ENCODE peak calls at places on chromosomes 16 and 17, in four cellular contexts. One of them, this sample, is unnamed.

GRCh38 chr17:67503184-67503583 is 126.1 kb downstream of the PITPNC1 start:
- DNase-seq in kidney: no peak
- DNase-seq in mucosa of descending colon: no peak
- DNase-seq in AG04449: no peak
- DNase-seq in this sample: no peak

GRCh38 chr17:4810696-4811289 is 3.8 kb downstream of the PLD2 start:
- DNase-seq in kidney: no peak
- DNase-seq in mucosa of descending colon: no peak
- DNase-seq in AG04449: no peak
- DNase-seq in this sample: no peak

GRCh38 chr17:41717408-41718286 is 5.5 kb downstream of the GAST start:
- DNase-seq in kidney: no peak
- DNase-seq in mucosa of descending colon: no peak
- DNase-seq in AG04449: no peak
- DNase-seq in this sample: no peak

GRCh38 chr17:20996724-20997615 is 45.8 kb downstream of the USP22 start:
- DNase-seq in kidney: peak; percentile 43
- DNase-seq in mucosa of descending colon: no peak
- DNase-seq in AG04449: no peak
- DNase-seq in this sample: no peak

GRCh38 chr16:30534368-30535105 is at the start of gene ZNF747:
- DNase-seq in kidney: peak; percentile 97
- DNase-seq in mucosa of descending colon: peak; percentile 95
- DNase-seq in AG04449: no peak
- DNase-seq in this sample: peak; percentile 85

GRCh38 chr17:64259922-64260321 is 3.1 kb downstream of the TEX2 start:
- DNase-seq in kidney: no peak
- DNase-seq in mucosa of descending colon: no peak
- DNase-seq in AG04449: no peak
- DNase-seq in this sample: no peak

GRCh38 chr17:67558740-67559380 is 158.9 kb upstream of the NOL11 start:
- DNase-seq in kidney: no peak
- DNase-seq in mucosa of descending colon: no peak
- DNase-seq in AG04449: no peak
- DNase-seq in this sample: no peak

GRCh38 chr17:7462474-7463367 is 16.7 kb downstream of the ZBTB4 start:
- DNase-seq in kidney: peak; percentile 75
- DNase-seq in mucosa of descending colon: no peak
- DNase-seq in AG04449: no peak
- DNase-seq in this sample: no peak

GRCh38 chr17:6473128-6473767 is 29.0 kb downstream of the PIMREG start:
- DNase-seq in kidney: peak; percentile 88
- DNase-seq in mucosa of descending colon: peak; percentile 86
- DNase-seq in AG04449: no peak
- DNase-seq in this sample: peak; percentile 49

GRCh38 chr17:5127910-5128309 is 12.1 kb downstream of the USP6 start:
- DNase-seq in kidney: peak; percentile 18
- DNase-seq in mucosa of descending colon: no peak
- DNase-seq in AG04449: no peak
- DNase-seq in this sample: no peak

GRCh38 chr17:38731526-38732294 is 1.6 kb downstream of the CISD3 start:
- DNase-seq in kidney: no peak
- DNase-seq in mucosa of descending colon: no peak
- DNase-seq in AG04449: no peak
- DNase-seq in this sample: no peak

GRCh38 chr16:11139624-11140375 is 116.2 kb downstream of the SOCS1 start:
- DNase-seq in kidney: no peak
- DNase-seq in mucosa of descending colon: no peak
- DNase-seq in AG04449: no peak
- DNase-seq in this sample: no peak

GRCh38 chr17:7404737-7405412 is 978 bp upstream of the TMEM256 start:
- DNase-seq in kidney: peak; percentile 94
- DNase-seq in mucosa of descending colon: peak; percentile 70
- DNase-seq in AG04449: no peak
- DNase-seq in this sample: no peak

GRCh38 chr16:88920618-88921602 is 54.5 kb upstream of the PABPN1L start:
- DNase-seq in kidney: no peak
- DNase-seq in mucosa of descending colon: peak; percentile 75
- DNase-seq in AG04449: no peak
- DNase-seq in this sample: peak; percentile 49

GRCh38 chr17:31935512-31935911 is 1.3 kb upstream of the SUZ12 start:
- DNase-seq in kidney: no peak
- DNase-seq in mucosa of descending colon: no peak
- DNase-seq in AG04449: no peak
- DNase-seq in this sample: no peak

GRCh38 chr16:86604436-86605220 is 26.3 kb downstream of the FOXL1 start:
- DNase-seq in kidney: no peak
- DNase-seq in mucosa of descending colon: no peak
- DNase-seq in AG04449: no peak
- DNase-seq in this sample: peak; percentile 44

DNA sequence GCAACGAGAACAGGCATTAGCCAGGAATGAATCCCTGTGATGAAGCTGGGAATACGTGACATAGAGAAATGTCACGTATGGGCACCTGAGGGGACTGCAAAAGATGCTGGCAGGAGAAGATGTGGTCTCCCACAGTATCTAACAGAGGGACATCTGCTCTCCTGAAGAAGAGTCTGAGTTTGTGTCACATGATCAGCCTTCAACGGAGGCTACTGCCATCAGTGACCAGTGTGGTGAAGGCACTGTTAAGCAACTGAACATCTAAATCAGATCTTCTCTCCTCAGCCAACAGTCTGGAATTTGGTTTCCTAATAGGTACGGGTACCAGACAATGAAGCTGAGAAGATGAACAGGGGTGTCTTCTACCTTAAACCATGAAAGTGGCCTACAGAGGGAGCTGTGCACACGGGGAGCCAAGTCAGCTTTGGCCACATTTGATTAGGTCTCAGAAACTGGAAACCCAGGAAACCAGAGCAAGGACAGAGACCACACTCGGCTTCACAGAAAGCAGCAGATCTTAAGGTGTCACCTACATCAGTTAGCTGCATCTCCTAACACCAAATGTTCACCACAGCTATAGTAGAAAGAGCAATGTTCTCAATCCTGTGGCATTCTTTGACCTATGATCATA is 41.8 kb downstream of the BRD7 start:
- DNase-seq in kidney: no peak
- DNase-seq in mucosa of descending colon: no peak
- DNase-seq in AG04449: no peak
- DNase-seq in this sample: no peak
- TF ChIP-seq CTCF in kidney: peak; percentile 20
- TF ChIP-seq CTCF in mucosa of descending colon: no peak
- TF ChIP-seq CTCF in AG04449: peak; percentile 48
- TF ChIP-seq CTCF in this sample: no peak

GRCh38 chr16:82020051-82020450 is 8.8 kb upstream of the SDR42E1 start:
- DNase-seq in kidney: no peak
- DNase-seq in mucosa of descending colon: no peak
- DNase-seq in AG04449: no peak
- DNase-seq in this sample: no peak

GRCh38 chr16:82011199-82011641 is at the start of gene SDR42E1:
- DNase-seq in kidney: peak; percentile 83
- DNase-seq in mucosa of descending colon: peak; percentile 88
- DNase-seq in AG04449: no peak
- DNase-seq in this sample: peak; percentile 46

GRCh38 chr16:82016964-82017363 is 5.7 kb upstream of the SDR42E1 start:
- DNase-seq in kidney: no peak
- DNase-seq in mucosa of descending colon: no peak
- DNase-seq in AG04449: no peak
- DNase-seq in this sample: no peak

GRCh38 chr16:82010649-82011048 is 621 bp downstream of the SDR42E1 start:
- DNase-seq in kidney: no peak
- DNase-seq in mucosa of descending colon: no peak
- DNase-seq in AG04449: no peak
- DNase-seq in this sample: no peak

GRCh38 chr16:82016268-82016667 is 5.0 kb upstream of the SDR42E1 start:
- DNase-seq in kidney: no peak
- DNase-seq in mucosa of descending colon: no peak
- DNase-seq in AG04449: no peak
- DNase-seq in this sample: no peak
- TF ChIP-seq CTCF in kidney: peak; percentile 10
- TF ChIP-seq CTCF in mucosa of descending colon: no peak
- TF ChIP-seq CTCF in AG04449: no peak
- TF ChIP-seq CTCF in this sample: no peak

GRCh38 chr16:1983544-1984346 is at the start of gene GFER:
- DNase-seq in kidney: peak; percentile 97
- DNase-seq in mucosa of descending colon: peak; percentile 96
- DNase-seq in AG04449: peak; percentile 26
- DNase-seq in this sample: peak; percentile 80
- TF ChIP-seq CTCF in kidney: peak; percentile 26
- TF ChIP-seq CTCF in mucosa of descending colon: no peak
- TF ChIP-seq CTCF in AG04449: peak; percentile 66
- TF ChIP-seq CTCF in this sample: no peak

GRCh38 chr17:48013876-48014602 is 23.6 kb downstream of the COPZ2 start:
- DNase-seq in kidney: no peak
- DNase-seq in mucosa of descending colon: no peak
- DNase-seq in AG04449: no peak
- DNase-seq in this sample: no peak

GRCh38 chr17:48012151-48012520 is 25.5 kb downstream of the COPZ2 start:
- DNase-seq in kidney: no peak
- DNase-seq in mucosa of descending colon: peak; percentile 58
- DNase-seq in AG04449: no peak
- DNase-seq in this sample: peak; percentile 62

GRCh38 chr17:48010193-48010592 is 27.4 kb downstream of the COPZ2 start:
- DNase-seq in kidney: no peak
- DNase-seq in mucosa of descending colon: no peak
- DNase-seq in AG04449: no peak
- DNase-seq in this sample: no peak

GRCh38 chr17:48014603-48015037 is 23.0 kb downstream of the COPZ2 start:
- DNase-seq in kidney: no peak
- DNase-seq in mucosa of descending colon: no peak
- DNase-seq in AG04449: no peak
- DNase-seq in this sample: no peak

GRCh38 chr17:48011405-48012150 is 26.0 kb downstream of the COPZ2 start:
- DNase-seq in kidney: no peak
- DNase-seq in mucosa of descending colon: no peak
- DNase-seq in AG04449: no peak
- DNase-seq in this sample: no peak
- TF ChIP-seq CTCF in kidney: peak; percentile 42
- TF ChIP-seq CTCF in mucosa of descending colon: peak; percentile 8
- TF ChIP-seq CTCF in AG04449: peak; percentile 68
- TF ChIP-seq CTCF in this sample: no peak

DNA sequence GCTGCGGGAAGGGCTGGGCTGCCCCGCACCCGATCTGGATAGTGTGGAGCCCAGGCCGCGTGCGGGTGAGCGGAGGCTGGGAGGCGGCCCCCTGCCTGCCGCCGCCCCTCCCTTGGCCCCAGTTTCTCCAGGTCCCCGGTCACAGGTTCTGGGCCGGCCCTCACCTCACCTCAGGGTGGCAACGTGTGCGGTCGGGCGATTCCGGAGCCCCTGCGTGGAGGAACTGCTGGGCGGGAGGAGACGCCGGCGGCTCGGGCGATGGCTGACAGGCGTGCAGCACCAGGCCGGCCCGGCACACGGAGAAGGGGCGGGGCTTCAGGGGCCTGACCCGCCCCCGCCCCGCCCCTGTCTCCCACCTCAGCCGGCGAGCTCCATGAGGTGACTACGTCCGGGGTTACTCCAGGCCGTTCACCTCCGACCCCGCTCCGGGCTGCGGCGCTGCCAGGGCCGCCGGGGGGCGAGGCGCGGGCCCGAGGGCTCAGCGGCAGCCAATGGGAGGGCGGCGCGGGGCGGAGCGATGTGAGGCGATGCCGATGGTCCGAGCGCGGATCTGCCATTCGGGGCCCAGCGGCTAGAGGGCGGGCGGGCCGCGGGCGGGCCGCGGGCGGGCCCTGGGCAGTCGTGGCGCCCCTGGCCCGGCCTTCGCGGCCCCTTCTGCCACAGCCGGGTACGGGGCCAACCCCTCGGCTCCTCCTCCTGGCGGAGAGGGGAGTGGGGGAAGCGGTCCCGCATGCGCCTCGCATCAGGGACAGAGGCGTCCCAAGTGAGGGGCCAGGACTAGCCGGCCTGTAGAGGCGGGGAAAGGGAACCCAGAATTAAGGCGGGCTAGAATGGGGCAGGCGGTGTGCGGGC is 16.7 kb upstream of the C17orf78 start:
- DNase-seq in kidney: peak; percentile 98
- DNase-seq in mucosa of descending colon: peak; percentile 97
- DNase-seq in AG04449: no peak
- DNase-seq in this sample: peak; percentile 93
- TF ChIP-seq CTCF in kidney: no peak
- TF ChIP-seq CTCF in mucosa of descending colon: peak; percentile 42
- TF ChIP-seq CTCF in AG04449: peak; percentile 32
- TF ChIP-seq CTCF in this sample: no peak